ENCODE peak calls at places on chromosomes 3 and 15, in nine cellular contexts. T, M, D, E, B, X, W, I and J are unnamed samples.

GRCh38 chr15:63530235-63530634 is 25.8 kb downstream of the USP3 start:
- DNase-seq in T (no peak), M (no peak), D (no peak), E (no peak), B (no peak), X (no peak), W (no peak), I (no peak), J (no peak)

GRCh38 chr3:177220136-177220974 is 23.1 kb upstream of the TBL1XR1 start:
- DNase-seq in T (no peak), M (no peak), D (no peak), E (no peak), B (no peak), X (no peak), W (no peak), I (no peak), J (no peak)

GRCh38 chr3:194505791-194506415 is 19.1 kb upstream of the ATP13A3 start:
- DNase-seq in T (no peak), M (no peak), D (no peak), E (no peak), B (no peak), X (no peak), W (no peak), I (no peak), J (no peak)

GRCh38 chr15:82548700-82549099 is 8.4 kb upstream of the RPS17 start:
- DNase-seq in T (no peak), M (no peak), D (no peak), E (no peak), B (no peak), X (no peak), W (no peak), I (no peak), J (no peak)

GRCh38 chr3:17585561-17586325 is 156.7 kb downstream of the TBC1D5 start:
- DNase-seq in T (no peak), M (no peak), D (no peak), E (no peak), B (no peak), X (no peak), W (no peak), I (no peak), J (no peak)

GRCh38 chr3:157906627-157907026 is 199.6 kb downstream of the SHOX2 start:
- DNase-seq in T (no peak), M (peak; percentile 4), D (no peak), E (no peak), B (no peak), X (no peak), W (no peak), I (no peak), J (no peak)

GRCh38 chr3:195195321-195196209 is 75.4 kb downstream of the XXYLT1 start:
- DNase-seq in T (no peak), M (no peak), D (no peak), E (no peak), B (no peak), X (no peak), W (no peak), I (no peak), J (no peak)

GRCh38 chr15:100372695-100373036 is 30.9 kb upstream of the ADAMTS17 start:
- DNase-seq in T (no peak), M (no peak), D (peak; percentile 50), E (no peak), B (peak; percentile 44), X (peak; percentile 51), W (no peak), I (no peak), J (peak; percentile 78)

GRCh38 chr15:44094776-44095175 is 100.3 kb downstream of the FRMD5 start:
- DNase-seq in T (no peak), M (peak; percentile 11), D (no peak), E (no peak), B (no peak), X (no peak), W (no peak), I (no peak), J (no peak)

GRCh38 chr3:10978956-10979355 is 13.6 kb upstream of the SLC6A1 start:
- DNase-seq in T (no peak), M (no peak), D (no peak), E (no peak), B (no peak), X (no peak), W (no peak), I (no peak), J (no peak)

GRCh38 chr3:4988815-4989648 is 9.8 kb downstream of the BHLHE40 start:
- DNase-seq in T (peak; percentile 66), M (peak; percentile 51), D (no peak), E (peak; percentile 36), B (peak; percentile 88), X (peak; percentile 75), W (peak; percentile 88), I (no peak), J (peak; percentile 79)

GRCh38 chr15:82681371-82681770 is 28.3 kb downstream of the AP3B2 start:
- DNase-seq in T (no peak), M (no peak), D (no peak), E (no peak), B (no peak), X (no peak), W (no peak), I (no peak), J (no peak)

GRCh38 chr3:64763980-64764379 is 76.2 kb upstream of the ADAMTS9 start:
- DNase-seq in T (no peak), M (no peak), D (no peak), E (no peak), B (no peak), X (no peak), W (no peak), I (no peak), J (no peak)

GRCh38 chr3:175346573-175347356 is 487.6 kb downstream of the NAALADL2 start:
- DNase-seq in T (peak; percentile 31), M (peak; percentile 94), D (peak; percentile 45), E (peak; percentile 15), B (peak; percentile 84), X (peak; percentile 84), W (no peak), I (no peak), J (peak; percentile 82)

GRCh38 chr3:186772886-186773417 is 10.4 kb upstream of the EIF4A2 start:
- DNase-seq in T (peak; percentile 69), M (peak; percentile 47), D (peak; percentile 20), E (peak; percentile 53), B (peak; percentile 29), X (peak; percentile 73), W (no peak), I (no peak), J (peak; percentile 87)

GRCh38 chr15:52228928-52229327 is 37.7 kb upstream of the GNB5 start:
- DNase-seq in T (no peak), M (no peak), D (no peak), E (no peak), B (no peak), X (peak; percentile 39), W (peak; percentile 22), I (no peak), J (no peak)
- H3K4me3 ChIP-seq in T (no peak overlapping the region), M (no peak overlapping the region), D (no peak overlapping the region), E (no peak overlapping the region), B (no peak overlapping the region), X (no peak overlapping the region), W (no peak overlapping the region), I (no peak overlapping the region), J (no peak overlapping the region)

DNA sequence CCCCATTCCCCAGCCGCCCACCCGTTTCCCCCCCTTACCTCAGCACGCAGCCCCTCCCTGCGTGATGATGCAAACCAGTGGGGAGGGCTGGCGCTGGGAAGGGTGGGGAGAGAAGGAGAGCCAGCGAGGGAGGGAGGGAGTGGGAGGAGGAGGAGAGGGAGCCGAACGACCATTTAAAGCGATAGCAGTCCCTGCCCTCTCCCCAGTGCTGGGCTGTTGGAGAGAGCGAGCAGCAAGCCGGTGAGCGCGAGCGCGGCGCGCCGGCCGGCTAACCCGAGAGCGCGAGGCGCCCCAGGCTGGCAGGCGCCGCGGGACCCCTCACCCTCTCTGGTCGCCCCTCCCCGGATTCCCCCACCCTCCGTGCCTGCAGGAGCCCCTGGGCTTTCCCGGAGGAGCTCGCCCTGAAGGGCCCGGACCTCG is at the start of gene GRM7:
- DNase-seq in T (no peak), M (no peak), D (peak; percentile 34), E (no peak), B (no peak), X (no peak), W (peak; percentile 24), I (no peak), J (peak; percentile 42)
- H3K4me3 ChIP-seq in T (peak within 1 kb of the TSS; percentile 32), M (no peak within 1 kb of the TSS), D (peak within 1 kb of the TSS; percentile 37), E (no peak within 1 kb of the TSS), B (peak within 1 kb of the TSS; percentile 24), X (no peak within 1 kb of the TSS), W (peak within 1 kb of the TSS; percentile 29), I (no peak within 1 kb of the TSS), J (peak within 1 kb of the TSS; percentile 19)

GRCh38 chr3:171980578-171981270 is 58.7 kb upstream of the FNDC3B start:
- DNase-seq in T (no peak), M (peak; percentile 79), D (no peak), E (no peak), B (no peak), X (no peak), W (no peak), I (no peak), J (no peak)
- H3K4me3 ChIP-seq in T (no peak overlapping the region), M (no peak overlapping the region), D (no peak overlapping the region), E (no peak overlapping the region), B (no peak overlapping the region), X (no peak overlapping the region), W (no peak overlapping the region), I (no peak overlapping the region), J (no peak overlapping the region)

GRCh38 chr3:34038131-34038530 is 239.7 kb downstream of the PDCD6IP start:
- DNase-seq in T (no peak), M (no peak), D (no peak), E (no peak), B (no peak), X (no peak), W (no peak), I (no peak), J (no peak)
- H3K4me3 ChIP-seq in T (no peak overlapping the region), M (no peak overlapping the region), D (no peak overlapping the region), E (no peak overlapping the region), B (no peak overlapping the region), X (no peak overlapping the region), W (no peak overlapping the region), I (no peak overlapping the region), J (no peak overlapping the region)